ENCODE peak calls at places on chromosomes 6 and 20, in nine cellular contexts. R is stimulated activated CD4-positive, alpha-beta T cell treated with anti-CD3 and anti-CD28 coated beads, Interleukin-1b, Interleukin-23, amount 100 ng/mL, for 1 hour; I is AG09309; O is OCI-LY7; G is pancreas; E is mucosa of gallbladder; M is BJ; U is GM03348; C is NCI-H510A treated with DMSO at 0.1 percent for 48 hours. J is an unnamed sample.

GRCh38 chr6:136969433-136969832 is 47.3 kb downstream of the SLC35D3 start:
- DNase-seq in R (no peak), I (no peak), O (no peak), G (no peak), E (no peak), M (no peak), U (no peak), C (no peak), J (no peak)

GRCh38 chr20:48724891-48725588 is 102.8 kb downstream of the PREX1 start:
- DNase-seq in R (no peak), I (no peak), O (no peak), G (no peak), E (no peak), M (no peak), U (no peak), C (no peak), J (no peak)

GRCh38 chr20:38873050-38873581 is 53.1 kb upstream of the FAM83D start:
- DNase-seq in R (peak; percentile 65), I (no peak), O (peak; percentile 73), G (no peak), E (no peak), M (no peak), U (no peak), C (no peak), J (no peak)

GRCh38 chr6:14635195-14635594 is 517.6 kb downstream of the CD83 start:
- DNase-seq in R (peak; percentile 14), I (no peak), O (peak; percentile 63), G (no peak), E (no peak), M (no peak), U (no peak), C (no peak), J (no peak)

GRCh38 chr6:163538331-163538730 is 123.8 kb downstream of the QKI start:
- DNase-seq in R (no peak), I (no peak), O (no peak), G (no peak), E (no peak), M (no peak), U (no peak), C (no peak), J (no peak)

GRCh38 chr20:45019764-45020126 is 53.4 kb downstream of the STK4 start:
- DNase-seq in R (no peak), I (no peak), O (no peak), G (no peak), E (no peak), M (no peak), U (no peak), C (no peak), J (peak; percentile 10)

GRCh38 chr20:58746551-58747399 is 54.2 kb downstream of the NPEPL1 start:
- DNase-seq in R (no peak), I (no peak), O (no peak), G (no peak), E (no peak), M (no peak), U (no peak), C (no peak), J (no peak)

GRCh38 chr6:19866199-19866872 is 29.2 kb downstream of the ID4 start:
- DNase-seq in R (no peak), I (no peak), O (no peak), G (no peak), E (no peak), M (no peak), U (no peak), C (peak; percentile 35), J (no peak)

GRCh38 chr20:2390971-2391675 is 10.4 kb downstream of the TGM6 start:
- DNase-seq in R (no peak), I (no peak), O (no peak), G (no peak), E (no peak), M (no peak), U (no peak), C (no peak), J (no peak)

GRCh38 chr6:138689849-138690248 is 83.7 kb upstream of the CCDC28A start:
- DNase-seq in R (no peak), I (no peak), O (no peak), G (no peak), E (no peak), M (no peak), U (no peak), C (no peak), J (peak; percentile 36)

GRCh38 chr20:62367136-62367482 is at the start of gene LAMA5:
- DNase-seq in R (no peak), I (no peak), O (peak; percentile 69), G (no peak), E (no peak), M (no peak), U (peak; percentile 87), C (peak; percentile 31), J (no peak)

GRCh38 chr6:41577865-41578713 is 31.9 kb downstream of the FOXP4 start:
- DNase-seq in R (no peak), I (no peak), O (no peak), G (peak; percentile 51), E (peak; percentile 34), M (no peak), U (peak; percentile 62), C (peak; percentile 99), J (peak; percentile 51)

GRCh38 chr6:125140808-125141207 is 12.8 kb upstream of the TPD52L1 start:
- DNase-seq in R (no peak), I (no peak), O (no peak), G (no peak), E (no peak), M (no peak), U (peak; percentile 64), C (no peak), J (peak; percentile 64)

GRCh38 chr6:169723200-169723909 is 945 bp downstream of the PHF10 start:
- DNase-seq in R (no peak), I (no peak), O (peak; percentile 79), G (peak; percentile 69), E (peak; percentile 56), M (no peak), U (peak; percentile 74), C (no peak), J (peak; percentile 66)

GRCh38 chr6:157759028-157759427 is 64.0 kb upstream of the SNX9 start:
- DNase-seq in R (no peak), I (no peak), O (no peak), G (no peak), E (no peak), M (no peak), U (no peak), C (no peak), J (no peak)

GRCh38 chr6:136920858-136921520 is 1.1 kb upstream of the SLC35D3 start:
- DNase-seq in R (no peak), I (no peak), O (no peak), G (no peak), E (no peak), M (no peak), U (peak; percentile 31), C (no peak), J (no peak)

GRCh38 chr20:25223179-25223661 is 24.7 kb upstream of the PYGB start:
- DNase-seq in R (no peak), I (peak; percentile 52), O (peak; percentile 13), G (no peak), E (peak; percentile 74), M (peak; percentile 62), U (peak; percentile 80), C (no peak), J (peak; percentile 97)

GRCh38 chr20:50032955-50033666 is 50.3 kb downstream of the SNAI1 start:
- DNase-seq in R (no peak), I (no peak), O (no peak), G (no peak), E (no peak), M (no peak), U (no peak), C (no peak), J (no peak)

GRCh38 chr6:155765275-155766194 is 309.9 kb upstream of the NOX3 start:
- DNase-seq in R (no peak), I (no peak), O (no peak), G (no peak), E (no peak), M (no peak), U (peak; percentile 50), C (no peak), J (peak; percentile 90)

GRCh38 chr20:4985658-4986057 is 15.7 kb downstream of the SLC23A2 start:
- DNase-seq in R (no peak), I (no peak), O (peak; percentile 76), G (no peak), E (no peak), M (no peak), U (peak; percentile 71), C (no peak), J (peak; percentile 33)

GRCh38 chr6:138486249-138487121 is 12.8 kb downstream of the NHSL1 start:
- DNase-seq in R (no peak), I (no peak), O (no peak), G (no peak), E (no peak), M (no peak), U (no peak), C (no peak), J (no peak)

GRCh38 chr6:151288711-151289398 is 49.1 kb downstream of the AKAP12 start:
- DNase-seq in R (no peak), I (no peak), O (no peak), G (no peak), E (no peak), M (no peak), U (no peak), C (no peak), J (no peak)

GRCh38 chr6:83908813-83909212 is 49.3 kb downstream of the CYB5R4 start:
- DNase-seq in R (no peak), I (no peak), O (no peak), G (no peak), E (no peak), M (no peak), U (peak; percentile 11), C (no peak), J (peak; percentile 65)

GRCh38 chr6:17964633-17965032 is 22.8 kb downstream of the KIF13A start:
- DNase-seq in R (no peak), I (no peak), O (no peak), G (no peak), E (no peak), M (no peak), U (no peak), C (no peak), J (no peak)

GRCh38 chr6:53112871-53113270 is 35.8 kb downstream of the GCM1 start:
- DNase-seq in R (no peak), I (no peak), O (no peak), G (no peak), E (no peak), M (no peak), U (no peak), C (peak; percentile 71), J (no peak)

GRCh38 chr20:9374480-9374879 is 139.9 kb upstream of the LAMP5 start:
- DNase-seq in R (no peak), I (no peak), O (no peak), G (no peak), E (no peak), M (no peak), U (no peak), C (no peak), J (peak; percentile 58)

GRCh38 chr6:160312900-160313299 is 35.3 kb upstream of the SLC22A3 start:
- DNase-seq in R (no peak), I (no peak), O (no peak), G (no peak), E (no peak), M (no peak), U (no peak), C (no peak), J (no peak)

GRCh38 chr6:17865798-17866725 is 121.4 kb downstream of the KIF13A start:
- DNase-seq in R (no peak), I (peak; percentile 76), O (no peak), G (peak; percentile 26), E (peak; percentile 20), M (peak; percentile 78), U (peak; percentile 75), C (no peak), J (peak; percentile 95)

GRCh38 chr6:5764401-5764955 is 242.2 kb downstream of the NRN1 start:
- DNase-seq in R (no peak), I (no peak), O (no peak), G (no peak), E (no peak), M (no peak), U (peak; percentile 62), C (no peak), J (peak; percentile 78)

GRCh38 chr20:9884666-9885065 is 45.8 kb upstream of the PAK5 start:
- DNase-seq in R (no peak), I (no peak), O (no peak), G (no peak), E (no peak), M (no peak), U (no peak), C (no peak), J (peak; percentile 1)

GRCh38 chr6:32152414-32153251 is 894 bp upstream of the PRRT1 start:
- DNase-seq in R (no peak), I (no peak), O (no peak), G (no peak), E (no peak), M (no peak), U (peak; percentile 26), C (no peak), J (peak; percentile 41)